ENCODE peak calls at places on chromosomes 5 and 9, in four cellular contexts. G, D, S and L are unnamed samples.

GRCh38 chr5:160751297-160751696 is 100.7 kb downstream of the ATP10B start:
- DNase-seq in G (no peak), S (no peak), D (no peak), L (no peak)

GRCh38 chr5:62689599-62690368 is 111.2 kb downstream of the LRRC70 start:
- DNase-seq in G (no peak), S (no peak), D (no peak), L (no peak)

GRCh38 chr5:37810311-37810710 is 29.5 kb downstream of the GDNF start:
- DNase-seq in G (no peak), S (no peak), D (peak; percentile 16), L (no peak)

GRCh38 chr9:98968596-98969337 is 25.1 kb downstream of the COL15A1 start:
- DNase-seq in G (no peak), D (no peak), S (peak; percentile 31), L (no peak)

GRCh38 chr9:87441251-87441650 is 56.4 kb upstream of the DAPK1 start:
- DNase-seq in S (no peak), D (peak; percentile 63), G (no peak), L (no peak)

GRCh38 chr5:18114161-18114802 is 480.0 kb downstream of the TAF11L14 start:
- DNase-seq in D (peak; percentile 38), G (peak; percentile 26), S (no peak), L (no peak)

GRCh38 chr5:88786217-88786560 is 96.8 kb downstream of the MEF2C start:
- DNase-seq in G (peak; percentile 29), D (no peak), S (no peak), L (no peak)

GRCh38 chr5:163705983-163706771 is 200.8 kb downstream of the MAT2B start:
- DNase-seq in S (no peak), D (no peak), G (no peak), L (no peak)

GRCh38 chr5:156411131-156411727 is 84.3 kb downstream of the SGCD start:
- DNase-seq in S (no peak), G (no peak), D (no peak), L (no peak)

GRCh38 chr5:31172881-31173280 is 20.6 kb upstream of the CDH6 start:
- DNase-seq in G (no peak), D (no peak), S (no peak), L (no peak)

GRCh38 chr5:72394688-72395087 is 74.5 kb downstream of the PTCD2 start:
- DNase-seq in G (peak; percentile 42), S (no peak), D (no peak), L (no peak)

GRCh38 chr9:124180557-124180956 is 77.2 kb upstream of the NEK6 start:
- DNase-seq in G (no peak), D (no peak), S (peak; percentile 70), L (no peak)

GRCh38 chr9:130174025-130174424 is 1.8 kb downstream of the NCS1 start:
- DNase-seq in D (no peak), S (no peak), G (no peak), L (no peak)

GRCh38 chr5:35470866-35471265 is 146.8 kb upstream of the SPEF2 start:
- DNase-seq in S (no peak), G (peak; percentile 57), D (no peak), L (no peak)

GRCh38 chr5:7208911-7209310 is 187.0 kb upstream of the ADCY2 start:
- DNase-seq in D (no peak), S (peak; percentile 85), G (no peak), L (no peak)

GRCh38 chr5:7210549-7210948 is 185.4 kb upstream of the ADCY2 start:
- DNase-seq in G (no peak), D (no peak), S (no peak), L (no peak)

GRCh38 chr5:7213525-7213924 is 182.4 kb upstream of the ADCY2 start:
- DNase-seq in G (no peak), S (no peak), D (no peak), L (no peak)

GRCh38 chr5:7207979-7208378 is 188.0 kb upstream of the ADCY2 start:
- DNase-seq in D (no peak), G (no peak), S (no peak), L (no peak)

GRCh38 chr5:7209583-7210139 is 186.3 kb upstream of the ADCY2 start:
- DNase-seq in D (no peak), S (peak; percentile 76), G (no peak), L (no peak)
- H3K27ac ChIP-seq in D (no peak overlapping the region), S (peak overlapping the region; percentile 64), G (no peak overlapping the region), L (no peak overlapping the region)

DNA sequence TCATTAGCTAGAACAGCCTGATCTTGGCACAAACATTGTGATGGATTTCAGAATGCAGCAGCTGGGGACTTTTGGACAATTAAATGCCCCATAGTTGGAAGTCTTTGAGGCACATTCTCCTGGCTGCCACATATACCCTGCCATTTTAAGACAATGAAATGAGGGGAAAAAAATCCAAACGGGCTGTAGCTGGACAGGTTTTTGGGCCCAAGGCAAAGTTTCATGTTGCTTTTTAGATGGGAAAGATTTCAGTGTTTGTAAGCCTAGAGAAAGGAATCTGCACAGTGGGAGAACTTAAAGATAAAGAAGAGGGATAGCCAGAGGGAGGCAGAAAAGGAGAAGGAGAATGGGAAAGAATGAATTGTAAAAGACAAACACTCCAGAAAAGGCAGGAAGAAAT is 30.0 kb upstream of the RICTOR start:
- DNase-seq in G (no peak), D (no peak), S (no peak), L (no peak)
- H3K27ac ChIP-seq in G (no peak overlapping the region), D (no peak overlapping the region), S (no peak overlapping the region), L (no peak overlapping the region)

DNA sequence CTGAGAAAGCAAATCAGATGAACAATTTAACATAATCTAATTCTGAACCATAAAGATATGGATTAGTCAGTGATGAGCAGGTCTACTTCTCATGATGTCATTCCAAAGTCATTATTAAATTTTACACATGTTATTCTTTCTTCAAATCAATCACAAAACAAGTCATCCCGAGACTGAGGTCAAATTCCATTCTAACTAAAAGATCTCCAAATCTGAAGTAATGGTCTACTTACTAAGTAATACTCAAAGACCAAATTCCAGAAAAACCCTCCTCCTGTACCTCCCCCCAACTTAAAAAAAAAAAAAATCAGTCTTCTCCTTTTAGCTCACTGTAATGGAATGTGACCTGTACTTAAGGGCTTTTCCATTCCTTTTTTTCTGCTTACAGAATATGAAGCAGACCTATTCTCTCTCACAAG is 4.7 kb downstream of the PFDN1 start:
- DNase-seq in G (peak; percentile 85), S (no peak), D (peak; percentile 72), L (no peak)
- H3K27ac ChIP-seq in G (no peak overlapping the region), S (no peak overlapping the region), D (peak overlapping the region; percentile 62), L (peak overlapping the region; percentile 46)

GRCh38 chr5:16536246-16536645 is 70.6 kb upstream of the ZNF622 start:
- DNase-seq in D (peak; percentile 45), S (no peak), G (no peak), L (no peak)
- H3K27ac ChIP-seq in D (no peak overlapping the region), S (no peak overlapping the region), G (no peak overlapping the region), L (no peak overlapping the region)

GRCh38 chr5:180090098-180090768 is 18.7 kb upstream of the RNF130 start:
- DNase-seq in D (peak; percentile 30), G (peak; percentile 97), S (peak; percentile 83), L (no peak)
- H3K27ac ChIP-seq in D (no peak overlapping the region), G (peak overlapping the region; percentile 93), S (peak overlapping the region; percentile 45), L (no peak overlapping the region)

DNA sequence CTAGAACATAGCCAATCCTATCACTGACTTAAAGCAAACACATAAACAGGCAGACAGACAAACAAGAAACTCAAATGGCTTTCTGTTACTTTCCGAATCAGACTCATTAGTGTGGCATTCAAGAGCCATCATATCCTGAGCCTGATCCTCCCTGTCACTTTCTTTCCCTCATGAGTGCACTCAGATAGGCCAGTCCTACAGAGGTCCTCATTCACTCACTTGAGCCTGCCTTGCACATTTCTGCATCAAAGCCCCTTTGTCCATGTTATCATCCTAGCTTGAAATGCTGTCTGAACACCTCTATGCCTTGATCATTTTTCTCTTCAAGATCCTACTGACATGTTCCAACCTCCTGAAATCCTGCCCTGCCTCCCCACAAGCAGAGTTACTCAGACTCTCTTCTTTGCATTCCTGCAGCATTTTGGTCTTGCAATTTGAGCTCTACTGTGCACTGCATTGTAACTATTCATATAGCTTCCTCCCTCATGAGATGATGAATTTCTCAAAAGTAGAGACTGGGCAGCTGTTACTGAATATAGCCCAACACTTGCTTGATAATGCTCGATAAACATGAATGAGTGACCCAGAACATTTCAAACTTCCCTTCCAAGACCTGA is 126.9 kb downstream of the PALM2AKAP2 start:
- DNase-seq in G (no peak), D (no peak), S (no peak), L (no peak)
- H3K27ac ChIP-seq in G (no peak overlapping the region), D (no peak overlapping the region), S (no peak overlapping the region), L (no peak overlapping the region)